ENCODE peak calls at places on chromosomes 6 and 20, in four cellular contexts. O is GM23248, E is adipocyte, B is neuronal stem cell. V is an unnamed sample.
A peak's percentile ranks its signal among the peaks of the same experiment; 100 is the strongest.

GRCh38 chr6:71476371-71476770 is 187.8 kb downstream of the OGFRL1 start:
- DNase-seq in O (peak; percentile 17), E (peak; percentile 42), B (no peak), V (no peak)

GRCh38 chr20:63326314-63327228 is 33.6 kb downstream of the COL20A1 start:
- DNase-seq in O (no peak), E (no peak), B (no peak), V (no peak)

GRCh38 chr20:17936791-17937687 is 31.6 kb downstream of the SNX5 start:
- DNase-seq in O (peak; percentile 80), E (peak; percentile 76), B (no peak), V (no peak)

GRCh38 chr20:33684533-33685327 is 1.5 kb downstream of the E2F1 start:
- DNase-seq in O (no peak), E (no peak), B (no peak), V (peak; percentile 42)

GRCh38 chr20:15195378-15195777 is 858.0 kb upstream of the FLRT3 start:
- DNase-seq in O (peak; percentile 14), E (peak; percentile 19), B (no peak), V (no peak)

GRCh38 chr6:122770835-122771601 is 8.5 kb upstream of the FABP7 start:
- DNase-seq in O (no peak), E (no peak), B (no peak), V (no peak)

GRCh38 chr6:76792394-76792793 is 670.9 kb downstream of the HTR1B start:
- DNase-seq in O (peak; percentile 45), E (peak; percentile 44), B (no peak), V (no peak)

GRCh38 chr6:118968416-118968815 is 33.5 kb upstream of the MCM9 start:
- DNase-seq in O (peak; percentile 38), E (peak; percentile 53), B (no peak), V (no peak)

GRCh38 chr20:53608456-53609413 is 15.1 kb upstream of the ZNF217 start:
- DNase-seq in O (peak; percentile 34), E (no peak), B (no peak), V (peak; percentile 67)

GRCh38 chr6:83258517-83258916 is 65.4 kb downstream of the RWDD2A start:
- DNase-seq in O (no peak), E (no peak), B (no peak), V (no peak)

GRCh38 chr6:127606131-127606562 is 29.2 kb downstream of the C6orf58 start:
- DNase-seq in O (peak; percentile 57), E (peak; percentile 84), B (peak; percentile 29), V (no peak)

GRCh38 chr6:85552652-85553051 is 41.0 kb downstream of the SNX14 start:
- DNase-seq in O (no peak), E (no peak), B (peak; percentile 46), V (no peak)

GRCh38 chr6:16683524-16684194 is 77.6 kb downstream of the ATXN1 start:
- DNase-seq in O (peak; percentile 82), E (peak; percentile 77), B (no peak), V (no peak)

GRCh38 chr6:18323935-18324707 is 59.8 kb upstream of the DEK start:
- DNase-seq in O (peak; percentile 72), E (peak; percentile 90), B (peak; percentile 32), V (peak; percentile 8)

GRCh38 chr6:6725834-6726194 is 137.3 kb downstream of the LY86 start:
- DNase-seq in O (no peak), E (no peak), B (no peak), V (no peak)

GRCh38 chr6:125533710-125534397 is 215.6 kb upstream of the HEY2 start:
- DNase-seq in O (no peak), E (no peak), B (no peak), V (no peak)

GRCh38 chr6:33375143-33375649 is 16.4 kb upstream of the KIFC1 start:
- DNase-seq in O (peak; percentile 92), E (peak; percentile 94), B (no peak), V (no peak)

GRCh38 chr20:17661121-17661744 is 20.8 kb downstream of the RRBP1 start:
- DNase-seq in O (peak; percentile 69), E (peak; percentile 33), B (no peak), V (no peak)

GRCh38 chr6:100382031-100382430 is 82.7 kb downstream of the SIM1 start:
- DNase-seq in O (peak; percentile 56), E (peak; percentile 10), B (no peak), V (no peak)

GRCh38 chr20:53080969-53081871 is 109.1 kb downstream of the TSHZ2 start:
- DNase-seq in O (peak; percentile 38), E (no peak), B (no peak), V (no peak)

GRCh38 chr20:8953300-8953699 is 115.6 kb upstream of the PLCB4 start:
- DNase-seq in O (no peak), E (no peak), B (no peak), V (no peak)

GRCh38 chr20:44056010-44056698 is 130.8 kb downstream of the JPH2 start:
- DNase-seq in O (no peak), E (no peak), B (peak; percentile 14), V (peak; percentile 74)

GRCh38 chr20:20731000-20731944 is 18.8 kb upstream of the RALGAPA2 start:
- DNase-seq in O (no peak), E (no peak), B (no peak), V (no peak)

GRCh38 chr6:44000164-44000842 is 126.9 kb downstream of the MRPL14 start:
- DNase-seq in O (no peak), E (no peak), B (no peak), V (peak; percentile 94)

GRCh38 chr6:138440296-138440695 is 36.3 kb downstream of the HEBP2 start:
- DNase-seq in O (no peak), E (no peak), B (no peak), V (no peak)

GRCh38 chr20:62069741-62070216 is 4.1 kb upstream of the TAF4 start:
- DNase-seq in O (peak; percentile 87), E (no peak), B (no peak), V (no peak)

GRCh38 chr6:69138173-69138572 is 503.1 kb downstream of the ADGRB3 start:
- DNase-seq in O (no peak), E (no peak), B (no peak), V (no peak)

GRCh38 chr6:132530293-132530974 is 7.6 kb upstream of the TAAR9 start:
- DNase-seq in O (peak; percentile 67), E (peak; percentile 87), B (peak; percentile 67), V (peak; percentile 58)

DNA sequence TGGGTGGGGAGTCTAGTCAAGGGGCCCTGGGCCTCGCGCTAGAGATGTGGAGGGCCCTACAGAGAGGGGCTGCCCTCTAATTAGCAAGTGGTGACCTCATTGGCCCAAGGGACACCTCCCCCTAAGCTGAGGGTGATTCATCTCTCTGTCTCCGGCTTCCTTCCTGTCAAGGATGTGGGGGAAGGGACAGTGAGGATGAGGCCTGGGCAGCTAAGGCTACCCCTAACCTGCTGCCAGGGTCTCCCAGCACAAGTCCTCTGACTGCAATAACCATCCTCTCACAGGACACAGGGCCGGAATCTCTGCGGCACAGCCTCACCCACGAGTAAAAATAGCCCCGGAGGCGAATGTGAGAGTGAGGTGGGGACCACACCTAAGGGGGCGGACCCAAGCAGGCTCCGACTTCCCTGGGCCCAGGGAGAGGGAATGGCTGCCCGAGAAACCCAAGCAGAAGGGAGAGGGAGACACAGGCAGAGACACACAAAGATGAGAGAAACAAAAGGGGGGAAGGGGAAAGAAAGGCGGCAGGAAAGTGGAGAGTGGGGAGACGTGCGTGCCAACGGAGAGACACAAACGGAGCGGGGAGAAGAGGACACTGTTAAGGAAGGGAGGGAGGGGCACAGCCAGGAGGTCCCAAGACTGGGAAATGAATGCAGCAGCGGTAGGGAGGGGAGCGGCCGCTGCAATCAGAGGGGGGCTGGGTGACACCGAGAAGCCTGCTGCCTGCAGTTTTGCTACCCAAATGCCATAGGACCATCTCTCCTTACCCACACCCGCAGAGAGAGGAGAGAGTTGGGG is 1.4 kb downstream of the CLIC1 start:
- DNase-seq in O (peak; percentile 82), E (peak; percentile 67), B (peak; percentile 57), V (peak; percentile 70)
- H3K9ac ChIP-seq in O (peak overlapping the region; percentile 95), E (peak overlapping the region; percentile 91), B (peak overlapping the region; percentile 79), V (peak overlapping the region; percentile 99)

DNA sequence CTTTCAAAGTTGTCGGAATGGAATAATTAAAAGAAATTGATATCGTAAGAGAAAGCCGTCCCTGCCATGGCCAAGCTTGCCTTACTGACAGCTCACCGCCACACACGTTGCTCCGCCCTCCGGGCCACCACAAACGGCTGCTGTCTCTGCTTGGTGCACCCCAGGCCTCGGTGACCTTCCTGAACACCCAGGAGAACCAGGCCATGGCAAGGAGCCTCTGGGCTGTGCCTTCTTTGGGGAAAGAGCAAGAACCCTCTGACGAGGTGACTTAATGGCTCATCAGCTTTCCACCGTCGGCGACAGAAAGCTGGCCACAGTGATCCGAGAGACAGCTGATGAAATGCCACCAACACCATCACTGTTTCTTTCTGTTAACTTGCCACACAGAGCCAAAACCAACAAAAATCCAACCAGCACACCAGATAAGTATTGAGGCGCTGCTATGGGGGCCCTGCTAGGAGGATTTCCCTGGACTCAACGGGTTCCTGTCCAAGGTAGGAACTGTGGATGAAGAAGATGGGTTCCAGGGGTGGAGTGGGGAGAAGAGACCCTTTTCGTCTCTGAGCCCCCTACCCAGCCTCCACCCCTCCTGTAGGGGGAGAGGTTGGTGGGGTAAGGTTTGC is 61.4 kb downstream of the NPEPL1 start:
- DNase-seq in O (no peak), E (no peak), B (no peak), V (no peak)
- H3K9ac ChIP-seq in O (no peak overlapping the region), E (no peak overlapping the region), B (no peak overlapping the region), V (no peak overlapping the region)

DNA sequence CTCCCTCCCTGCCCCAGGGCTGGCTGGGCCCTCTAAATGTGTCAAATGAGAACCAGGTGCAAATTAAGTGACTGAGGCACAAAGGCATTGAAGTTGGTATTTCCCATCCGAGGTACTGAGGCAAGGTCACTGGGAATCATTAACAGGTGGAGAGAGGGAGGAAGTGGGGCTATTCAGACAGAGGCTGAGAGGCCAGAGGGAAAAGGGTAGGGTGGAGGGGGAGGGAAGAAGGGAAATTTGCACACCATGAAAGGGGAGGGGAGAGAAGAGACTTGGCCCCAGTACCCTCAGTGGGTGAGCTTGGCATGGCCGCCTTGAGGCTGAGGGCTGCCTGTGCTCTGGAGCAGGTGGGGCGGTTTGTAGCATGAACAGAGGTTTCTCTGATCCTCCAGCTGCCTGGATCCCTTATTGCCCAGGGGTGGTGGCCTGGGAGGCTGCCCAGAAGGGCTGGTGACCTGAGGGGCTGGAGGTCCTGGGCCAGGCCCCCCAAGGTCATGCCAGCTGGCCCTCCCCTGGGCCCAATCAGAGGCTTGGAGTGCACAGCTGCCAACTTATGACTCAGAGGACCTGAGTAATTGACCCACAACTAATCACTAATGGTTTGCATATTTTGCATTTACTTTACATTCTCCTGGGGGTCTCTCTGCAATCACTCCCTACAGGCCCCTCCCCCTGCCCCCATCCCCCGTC is 40.3 kb upstream of the ZFAND3 start:
- DNase-seq in O (peak; percentile 49), E (peak; percentile 29), B (no peak), V (no peak)
- H3K9ac ChIP-seq in O (no peak overlapping the region), E (no peak overlapping the region), B (no peak overlapping the region), V (no peak overlapping the region)

GRCh38 chr6:134948708-134949107 is 1.2 kb downstream of the ALDH8A1 start:
- DNase-seq in O (no peak), E (no peak), B (no peak), V (no peak)

GRCh38 chr6:134951494-134952263 is 1.8 kb upstream of the ALDH8A1 start:
- DNase-seq in O (no peak), E (no peak), B (no peak), V (no peak)

GRCh38 chr6:134950482-134950881 is 581 bp upstream of the ALDH8A1 start:
- DNase-seq in O (no peak), E (no peak), B (no peak), V (no peak)

GRCh38 chr6:134948142-134948541 is 1.8 kb downstream of the ALDH8A1 start:
- DNase-seq in O (no peak), E (no peak), B (no peak), V (no peak)

DNA sequence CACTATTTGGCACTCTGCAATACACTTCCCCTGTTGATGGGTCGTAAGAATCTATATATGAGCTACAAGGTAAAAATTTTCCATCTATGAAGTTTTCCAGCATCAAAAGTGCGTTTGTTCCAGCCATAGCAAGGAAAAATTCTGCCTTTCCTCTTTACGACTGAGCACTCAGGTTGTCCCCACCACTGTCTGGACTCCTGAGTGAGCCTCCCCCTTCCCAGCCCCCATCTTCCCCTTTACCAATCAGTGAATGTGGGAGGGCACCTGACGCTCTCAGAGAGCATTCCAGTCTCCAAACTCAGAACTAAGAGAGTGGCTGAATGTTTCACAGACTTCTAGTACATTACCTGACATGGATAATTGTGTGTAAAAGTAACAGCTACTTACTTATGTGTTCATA is at the start of gene ALDH8A1:
- DNase-seq in O (no peak), E (no peak), B (no peak), V (no peak)
- H3K9ac ChIP-seq in O (no peak within 1 kb of the TSS), E (no peak within 1 kb of the TSS), B (no peak within 1 kb of the TSS), V (no peak within 1 kb of the TSS)